ENCODE peak calls at places on chromosomes 1 and 21, in seven cellular contexts. Y is HCT116, P is A549, M is mesendoderm, G is IMR-90, Z is GM23248, K is K562. A is an unnamed sample.
A peak's percentile ranks its signal among the peaks of the same experiment; 100 is the strongest.

GRCh38 chr1:88740784-88741183 is 56.7 kb downstream of the PKN2 start:
- DNase-seq in Y (no peak), P (no peak), M (no peak), G (peak; percentile 38), Z (no peak), K (no peak), A (no peak)

GRCh38 chr1:206455681-206456344 is 14.5 kb upstream of the IKBKE start:
- DNase-seq in Y (no peak), P (no peak), M (no peak), G (no peak), Z (no peak), K (peak; percentile 82), A (peak; percentile 50)

GRCh38 chr21:31848339-31848985 is 24.4 kb upstream of the HUNK start:
- DNase-seq in Y (no peak), P (no peak), M (no peak), G (no peak), Z (no peak), K (no peak), A (no peak)

GRCh38 chr1:63705058-63705457 is 68.8 kb upstream of the ROR1 start:
- DNase-seq in Y (no peak), P (no peak), M (no peak), G (no peak), Z (no peak), K (no peak), A (no peak)

GRCh38 chr1:54879872-54880271 is 7.1 kb downstream of the DHCR24 start:
- DNase-seq in Y (no peak), P (no peak), M (no peak), G (no peak), Z (no peak), K (no peak), A (no peak)

GRCh38 chr1:225461533-225462428 is 33.9 kb upstream of the LBR start:
- DNase-seq in Y (no peak), P (no peak), M (no peak), G (no peak), Z (peak; percentile 44), K (no peak), A (no peak)

GRCh38 chr1:84361796-84362195 is 36.5 kb upstream of the DNASE2B start:
- DNase-seq in Y (no peak), P (no peak), M (no peak), G (no peak), Z (peak; percentile 23), K (no peak), A (no peak)

GRCh38 chr1:228185641-228185965 is 20.0 kb downstream of the IBA57 start:
- DNase-seq in Y (no peak), P (no peak), M (peak; percentile 79), G (no peak), Z (no peak), K (no peak), A (no peak)

GRCh38 chr1:96927125-96927524 is 205.5 kb downstream of the PTBP2 start:
- DNase-seq in Y (no peak), P (no peak), M (peak; percentile 16), G (peak; percentile 80), Z (peak; percentile 62), K (no peak), A (no peak)

GRCh38 chr1:21511579-21512522 is 2.6 kb downstream of the ALPL start:
- DNase-seq in Y (no peak), P (no peak), M (peak; percentile 61), G (peak; percentile 96), Z (peak; percentile 97), K (no peak), A (no peak)

GRCh38 chr1:220249522-220249921 is 22.7 kb downstream of the RAB3GAP2 start:
- DNase-seq in Y (no peak), P (no peak), M (peak; percentile 38), G (no peak), Z (no peak), K (no peak), A (no peak)

GRCh38 chr1:173870252-173871075 is 2.3 kb downstream of the ZBTB37 start:
- DNase-seq in Y (no peak), P (no peak), M (no peak), G (no peak), Z (no peak), K (peak; percentile 31), A (no peak)

GRCh38 chr21:31902438-31902837 is 29.6 kb downstream of the HUNK start:
- DNase-seq in Y (no peak), P (no peak), M (no peak), G (no peak), Z (no peak), K (no peak), A (no peak)

GRCh38 chr1:65493792-65494191 is 73.3 kb downstream of the LEPR start:
- DNase-seq in Y (no peak), P (no peak), M (no peak), G (no peak), Z (no peak), K (no peak), A (no peak)

GRCh38 chr1:153349363-153350340 is 1.0 kb upstream of the PGLYRP4 start:
- DNase-seq in Y (no peak), P (no peak), M (no peak), G (no peak), Z (no peak), K (no peak), A (no peak)

GRCh38 chr1:196444628-196445027 is 163.6 kb downstream of the KCNT2 start:
- DNase-seq in Y (no peak), P (no peak), M (no peak), G (no peak), Z (no peak), K (no peak), A (no peak)

GRCh38 chr1:25522240-25522639 is 21.2 kb upstream of the LDLRAP1 start:
- DNase-seq in Y (no peak), P (no peak), M (no peak), G (no peak), Z (peak; percentile 45), K (no peak), A (no peak)

GRCh38 chr1:224433671-224434446 is 738 bp downstream of the WDR26 start:
- DNase-seq in Y (no peak), P (peak; percentile 21), M (peak; percentile 41), G (no peak), Z (peak; percentile 58), K (no peak), A (peak; percentile 38)

GRCh38 chr1:43427524-43427923 is 26.2 kb downstream of the HYI start:
- DNase-seq in Y (no peak), P (no peak), M (no peak), G (no peak), Z (no peak), K (no peak), A (no peak)

GRCh38 chr1:167676916-167677848 is 44.6 kb upstream of the MPZL1 start:
- DNase-seq in Y (no peak), P (no peak), M (no peak), G (no peak), Z (no peak), K (no peak), A (no peak)

GRCh38 chr1:2468041-2468472 is 8.0 kb upstream of the PLCH2 start:
- DNase-seq in Y (no peak), P (no peak), M (peak; percentile 65), G (peak; percentile 34), Z (peak; percentile 51), K (peak; percentile 78), A (peak; percentile 77)

GRCh38 chr1:205060746-205061145 is 17.7 kb downstream of the CNTN2 start:
- DNase-seq in Y (no peak), P (no peak), M (no peak), G (no peak), Z (no peak), K (no peak), A (no peak)

GRCh38 chr1:205061227-205061626 is 18.2 kb downstream of the CNTN2 start:
- DNase-seq in Y (no peak), P (no peak), M (no peak), G (no peak), Z (no peak), K (no peak), A (no peak)

GRCh38 chr1:205062319-205062718 is 19.3 kb downstream of the CNTN2 start:
- DNase-seq in Y (no peak), P (no peak), M (no peak), G (no peak), Z (no peak), K (no peak), A (no peak)

GRCh38 chr1:205062895-205063294 is 19.9 kb downstream of the CNTN2 start:
- DNase-seq in Y (no peak), P (no peak), M (no peak), G (no peak), Z (no peak), K (no peak), A (no peak)

GRCh38 chr1:205061665-205062069 is 18.7 kb downstream of the CNTN2 start:
- DNase-seq in Y (peak; percentile 35), P (peak; percentile 78), M (peak; percentile 88), G (peak; percentile 52), Z (peak; percentile 75), K (peak; percentile 85), A (peak; percentile 89)
- H3K4me2 ChIP-seq in Y (no peak overlapping the region), P (no peak overlapping the region), M (no peak overlapping the region), G (no peak overlapping the region), Z (no peak overlapping the region), K (no peak overlapping the region), A (peak overlapping the region; percentile 23)

DNA sequence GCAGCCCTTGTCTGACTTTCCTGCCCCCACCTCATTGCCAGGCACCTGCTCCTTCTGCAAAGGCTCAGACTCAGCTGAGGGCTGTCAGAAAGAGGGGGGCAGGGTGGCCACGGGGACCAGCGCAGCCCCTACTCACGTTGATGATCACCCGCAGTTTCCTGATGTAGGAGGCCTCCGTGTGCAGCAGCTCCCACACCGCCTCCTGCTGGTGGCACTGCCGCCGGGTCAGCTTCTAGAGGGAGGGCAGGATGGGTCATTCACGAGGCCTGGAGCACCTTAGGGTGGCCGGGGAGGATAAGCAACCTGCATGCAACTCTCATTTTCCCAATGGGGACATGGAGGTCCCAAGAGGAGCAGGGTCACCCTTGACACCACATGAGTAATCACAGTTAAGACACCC is 6.4 kb upstream of the TNFRSF25 start:
- DNase-seq in Y (no peak), P (no peak), M (no peak), G (no peak), Z (no peak), K (peak; percentile 78), A (no peak)
- H3K4me2 ChIP-seq in Y (peak overlapping the region; percentile 86), P (no peak overlapping the region), M (no peak overlapping the region), G (no peak overlapping the region), Z (no peak overlapping the region), K (no peak overlapping the region), A (no peak overlapping the region)

GRCh38 chr1:9887070-9887469 is 23.0 kb downstream of the CTNNBIP1 start:
- DNase-seq in Y (no peak), P (no peak), M (no peak), G (no peak), Z (no peak), K (no peak), A (no peak)
- H3K4me2 ChIP-seq in Y (no peak overlapping the region), P (no peak overlapping the region), M (no peak overlapping the region), G (no peak overlapping the region), Z (no peak overlapping the region), K (no peak overlapping the region), A (no peak overlapping the region)

DNA sequence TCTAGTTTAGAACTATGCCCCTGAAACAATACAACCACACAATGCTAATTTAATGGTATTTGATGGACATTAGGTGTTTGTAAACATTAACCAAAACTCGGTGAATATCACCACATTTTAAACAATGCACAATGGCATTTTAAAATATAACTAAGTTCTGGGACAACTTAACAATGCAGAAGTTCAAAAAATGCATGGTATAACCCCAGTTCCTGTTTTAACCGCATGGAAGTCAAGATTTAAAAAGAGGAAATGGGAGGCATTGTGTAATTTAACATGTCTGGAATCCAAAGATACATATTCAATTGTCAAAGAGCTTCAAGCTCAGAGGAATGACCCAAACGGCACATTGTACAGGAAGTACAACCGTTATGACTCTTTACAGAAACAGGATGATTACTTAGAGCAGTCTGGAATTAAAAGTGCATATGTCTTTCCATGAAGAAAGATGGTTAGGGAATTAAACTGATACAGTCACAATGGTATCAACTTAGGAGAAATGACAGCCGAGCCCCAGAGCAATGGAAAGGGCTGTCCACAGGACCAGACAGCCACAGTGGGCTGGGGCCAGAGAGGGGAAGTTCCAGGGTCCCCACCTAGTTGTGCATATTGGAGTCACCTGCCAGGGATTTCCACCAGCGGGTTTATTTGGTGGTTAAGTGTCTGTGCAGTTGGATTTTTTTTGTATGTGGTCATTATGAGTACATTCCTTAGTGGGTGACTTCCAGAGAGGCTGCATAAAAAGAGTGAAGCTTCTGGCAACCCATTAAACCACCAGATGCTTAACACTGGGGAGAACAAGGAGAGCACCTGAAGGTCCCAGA is 7.5 kb upstream of the PTTG1IP start:
- DNase-seq in Y (no peak), P (no peak), M (no peak), G (peak; percentile 71), Z (peak; percentile 77), K (no peak), A (no peak)
- H3K4me2 ChIP-seq in Y (no peak overlapping the region), P (peak overlapping the region; percentile 28), M (no peak overlapping the region), G (peak overlapping the region; percentile 30), Z (peak overlapping the region; percentile 55), K (peak overlapping the region; percentile 14), A (no peak overlapping the region)

A was measured in neuronal stem cell.